ENCODE peak calls at places on chromosomes 7 and 10, in four cellular contexts. K is heart right ventricle; C is A673; J is CD4-positive, alpha-beta memory T cell. X is an unnamed sample.

GRCh38 chr7:102933763-102934162 is 21.0 kb downstream of the LRRC17 start:
- DNase-seq in K (peak; percentile 70), C (no peak), J (no peak), X (no peak)

GRCh38 chr10:116538461-116538860 is 7.3 kb upstream of the PNLIP start:
- DNase-seq in K (no peak), C (no peak), J (no peak), X (no peak)

GRCh38 chr10:132035476-132035875 is 30.3 kb upstream of the JAKMIP3 start:
- DNase-seq in K (no peak), C (no peak), J (no peak), X (no peak)

GRCh38 chr10:93461124-93461806 is 20.9 kb downstream of the MYOF start:
- DNase-seq in K (no peak), C (no peak), J (no peak), X (no peak)

GRCh38 chr7:132770055-132770454 is 193.8 kb upstream of the PLXNA4 start:
- DNase-seq in K (no peak), C (no peak), J (no peak), X (no peak)

GRCh38 chr7:100435401-100436304 is 644 bp downstream of the PPP1R35 start:
- DNase-seq in K (peak; percentile 29), C (peak; percentile 32), J (peak; percentile 53), X (peak; percentile 34)

GRCh38 chr10:127906548-127907377 is at the start of gene PTPRE:
- DNase-seq in K (peak; percentile 70), C (peak; percentile 78), J (no peak), X (peak; percentile 63)

GRCh38 chr10:87829986-87830732 is 12.1 kb upstream of the ATAD1 start:
- DNase-seq in K (no peak), C (no peak), J (no peak), X (no peak)

GRCh38 chr10:1485357-1485756 is 252.0 kb downstream of the ADARB2 start:
- DNase-seq in K (no peak), C (no peak), J (no peak), X (no peak)

GRCh38 chr7:90709501-90710465 is 113.7 kb downstream of the CDK14 start:
- DNase-seq in K (peak; percentile 20), C (peak; percentile 73), J (no peak), X (no peak)

GRCh38 chr10:7406712-7407333 is 4.0 kb downstream of the SFMBT2 start:
- DNase-seq in K (peak; percentile 66), C (no peak), J (no peak), X (no peak)

GRCh38 chr10:7956508-7956907 is 98.0 kb upstream of the GATA3 start:
- DNase-seq in K (no peak), C (peak; percentile 30), J (no peak), X (no peak)

GRCh38 chr10:70956029-70956759 is 67.8 kb upstream of the PCBD1 start:
- DNase-seq in K (no peak), C (peak; percentile 9), J (no peak), X (no peak)

GRCh38 chr10:132865236-132865635 is 77.1 kb downstream of the CFAP46 start:
- DNase-seq in K (no peak), C (no peak), J (no peak), X (no peak)

GRCh38 chr10:86523348-86523747 is 1.8 kb upstream of the WAPL start:
- DNase-seq in K (no peak), C (no peak), J (no peak), X (no peak)

GRCh38 chr10:49273082-49273465 is 25.9 kb upstream of the C10orf71 start:
- DNase-seq in K (no peak), C (no peak), J (no peak), X (no peak)

GRCh38 chr10:61110936-61111335 is 167.0 kb upstream of the RHOBTB1 start:
- DNase-seq in K (no peak), C (no peak), J (no peak), X (no peak)

GRCh38 chr7:28354601-28355062 is 57.7 kb upstream of the CREB5 start:
- DNase-seq in K (no peak), C (peak; percentile 11), J (no peak), X (no peak)

GRCh38 chr7:135645296-135645904 is 16.9 kb upstream of the STMP1 start:
- DNase-seq in K (peak; percentile 28), C (peak; percentile 65), J (peak; percentile 46), X (no peak)

GRCh38 chr10:19819419-19820033 is 3.3 kb downstream of the PLXDC2 start:
- DNase-seq in K (peak; percentile 78), C (peak; percentile 84), J (no peak), X (no peak)

GRCh38 chr10:37711617-37712488 is 145.6 kb downstream of the ZNF248 start:
- DNase-seq in K (no peak), C (no peak), J (no peak), X (no peak)

GRCh38 chr10:32376780-32377179 is 29.8 kb upstream of the EPC1 start:
- DNase-seq in K (no peak), C (no peak), J (no peak), X (no peak)

GRCh38 chr7:114864278-114864677 is 57.6 kb upstream of the MDFIC start:
- DNase-seq in K (no peak), C (peak; percentile 23), J (no peak), X (no peak)

GRCh38 chr10:49744091-49744685 is 17.9 kb downstream of the OGDHL start:
- DNase-seq in K (no peak), C (no peak), J (no peak), X (no peak)

GRCh38 chr7:107660381-107661080 is at the start of gene SLC26A4:
- DNase-seq in K (no peak), C (no peak), J (no peak), X (no peak)

GRCh38 chr10:132198068-132198370 is 11.3 kb downstream of the DPYSL4 start:
- DNase-seq in K (no peak), C (no peak), J (no peak), X (no peak)

GRCh38 chr10:13717936-13718772 is 131.4 kb downstream of the PRPF18 start:
- DNase-seq in K (peak; percentile 76), C (peak; percentile 75), J (peak; percentile 57), X (no peak)

GRCh38 chr7:140902305-140902953 is 22.3 kb downstream of the BRAF start:
- DNase-seq in K (no peak), C (no peak), J (no peak), X (no peak)

GRCh38 chr10:12255048-12255447 is 59.1 kb downstream of the CDC123 start:
- DNase-seq in K (no peak), C (no peak), J (no peak), X (no peak)

GRCh38 chr10:115028419-115028818 is 64.7 kb upstream of the ATRNL1 start:
- DNase-seq in K (no peak), C (no peak), J (no peak), X (no peak)

GRCh38 chr10:11631890-11632587 is 20.6 kb upstream of the USP6NL start:
- DNase-seq in K (no peak), C (no peak), J (peak; percentile 36), X (no peak)

GRCh38 chr10:98039690-98040381 is 9.4 kb upstream of the CRTAC1 start:
- DNase-seq in K (no peak), C (no peak), J (no peak), X (no peak)

GRCh38 chr10:93815304-93816091 is 57.8 kb downstream of the LGI1 start:
- DNase-seq in K (no peak), C (peak; percentile 34), J (no peak), X (no peak)

DNA sequence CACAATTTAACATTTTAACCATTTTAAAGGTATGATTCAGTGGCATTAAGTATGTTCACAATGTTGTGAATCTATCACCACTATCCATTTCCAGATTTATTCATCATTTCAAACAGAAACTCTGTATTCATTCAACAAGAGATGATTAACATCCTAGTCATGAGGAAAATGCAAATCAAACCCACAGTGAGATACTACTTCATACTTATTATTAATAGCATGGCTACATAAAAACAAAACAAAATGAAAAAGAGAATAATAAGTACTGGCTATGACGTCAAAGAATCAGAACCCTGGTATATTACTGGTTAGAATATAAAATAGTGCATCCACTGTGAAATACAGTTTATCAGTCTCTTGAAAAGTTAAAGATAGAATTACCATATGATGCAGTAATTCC is 386.5 kb upstream of the POM121L12 start:
- DNase-seq in K (no peak), C (no peak), J (no peak), X (no peak)
- H3K9me3 ChIP-seq in K (no peaks in the 10 kb centered on the region), C (peaks cover 34% of the 10 kb centered on the region), J (no peaks in the 10 kb centered on the region), X (no peaks in the 10 kb centered on the region)

GRCh38 chr7:88106430-88106829 is 113.4 kb downstream of the SRI start:
- DNase-seq in K (no peak), C (no peak), J (no peak), X (no peak)
- H3K9me3 ChIP-seq in K (no peaks in the 10 kb centered on the region), C (no peaks in the 10 kb centered on the region), J (no peaks in the 10 kb centered on the region), X (no peaks in the 10 kb centered on the region)

DNA sequence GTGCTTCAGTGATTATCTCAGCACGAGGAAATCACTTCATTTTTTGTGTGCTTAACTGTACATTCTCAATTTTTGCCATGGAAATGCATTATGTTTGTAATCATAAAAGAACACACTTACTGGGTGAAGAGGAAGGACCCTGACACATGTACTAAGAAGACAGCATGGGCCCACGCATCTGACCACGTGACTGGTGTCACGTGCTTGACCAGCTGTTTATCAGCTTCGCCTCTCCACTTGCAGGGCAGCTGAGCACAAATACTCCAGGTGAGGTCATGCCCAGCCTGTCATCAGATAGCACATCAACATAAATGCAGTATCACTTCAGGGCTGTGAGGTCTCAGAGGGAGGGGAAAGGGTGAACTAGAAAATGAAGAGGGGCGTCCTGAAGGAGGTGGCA is 179.8 kb downstream of the EBF3 start:
- DNase-seq in K (no peak), C (no peak), J (no peak), X (no peak)
- H3K9me3 ChIP-seq in K (peaks cover 5% of the 10 kb centered on the region), C (no peaks in the 10 kb centered on the region), J (peaks cover 7% of the 10 kb centered on the region), X (no peaks in the 10 kb centered on the region)

GRCh38 chr10:22622242-22622806 is 92.1 kb downstream of the PIP4K2A start:
- DNase-seq in K (no peak), C (no peak), J (no peak), X (no peak)
- H3K9me3 ChIP-seq in K (no peaks in the 10 kb centered on the region), C (no peaks in the 10 kb centered on the region), J (no peaks in the 10 kb centered on the region), X (no peaks in the 10 kb centered on the region)

DNA sequence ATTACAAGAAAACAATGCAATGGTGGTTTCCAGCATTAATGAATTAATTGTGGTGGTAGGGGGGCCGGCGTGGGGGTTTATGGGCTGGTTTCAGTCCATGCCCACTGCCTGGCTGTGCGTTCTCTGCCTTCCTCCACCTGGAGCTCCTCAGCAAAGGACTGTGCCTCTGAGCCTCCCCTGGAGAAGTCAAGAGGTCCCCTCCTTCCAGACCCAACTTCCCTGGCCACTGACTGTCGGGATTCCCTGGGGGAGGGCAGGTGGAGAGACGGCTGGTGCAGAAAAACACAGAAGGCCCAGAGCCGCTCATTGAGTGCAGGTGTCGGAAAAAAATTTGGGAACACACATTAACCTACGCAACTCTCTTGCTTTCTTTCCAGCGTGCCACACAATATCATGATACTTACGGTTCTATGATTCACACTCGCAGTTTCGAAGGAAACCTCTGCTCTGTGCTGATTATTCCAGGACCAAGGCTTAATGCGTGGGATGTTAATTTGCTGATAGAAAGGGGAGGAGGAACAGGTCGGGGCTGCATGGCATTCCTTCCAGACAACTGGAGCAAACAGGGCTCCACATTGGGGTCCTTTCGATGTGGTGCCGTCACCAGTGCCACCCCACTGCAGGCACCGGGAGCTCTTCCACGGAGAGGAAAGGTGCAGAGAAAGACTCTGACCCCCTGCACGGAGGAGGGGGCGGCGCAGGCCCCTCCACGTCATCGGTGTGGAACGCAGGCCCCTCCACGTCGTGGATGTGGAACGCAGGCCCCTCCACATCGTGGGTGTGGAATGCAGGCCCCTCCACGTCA is 506.7 kb downstream of the DNAJB6 start:
- DNase-seq in K (no peak), C (no peak), J (no peak), X (no peak)
- H3K9me3 ChIP-seq in K (no peaks in the 10 kb centered on the region), C (peaks cover 18% of the 10 kb centered on the region), J (no peaks in the 10 kb centered on the region), X (no peaks in the 10 kb centered on the region)